ENCODE peak calls at places on chromosomes 1 and 21, in five cellular contexts. L is neuronal stem cell, M is IMR-90, X is mesenchymal stem cell, Z is H1. B is an unnamed sample. For H3K36me3, the result is how much of the 10 kb centered on the place peaks cover.

GRCh38 chr1:153841463-153841994 is 66.3 kb downstream of the SLC27A3 start:
- DNase-seq in L (no peak), M (peak), X (no peak), Z (no peak), B (no peak)

GRCh38 chr1:4760088-4760487 is 105.7 kb downstream of the AJAP1 start:
- DNase-seq in L (no peak), M (no peak), X (no peak), Z (no peak), B (no peak)

GRCh38 chr1:100860397-100860991 is 34.1 kb downstream of the EXTL2 start:
- DNase-seq in L (no peak), M (peak), X (no peak), Z (no peak), B (no peak)

GRCh38 chr1:207312604-207312920 is 8.9 kb upstream of the CD55 start:
- DNase-seq in L (no peak), M (no peak), X (no peak), Z (no peak), B (no peak)

GRCh38 chr1:25748531-25749205 is 51.3 kb upstream of the SELENON start:
- DNase-seq in L (no peak), M (no peak), X (no peak), Z (no peak), B (peak)

GRCh38 chr1:174953657-174954435 is 45.9 kb upstream of the CACYBP start:
- DNase-seq in L (peak), M (no peak), X (peak), Z (no peak), B (peak)

GRCh38 chr1:190957565-190957964 is 479.9 kb upstream of the BRINP3 start:
- DNase-seq in L (no peak), M (peak), X (no peak), Z (no peak), B (no peak)

GRCh38 chr1:224879404-224879803 is 50.1 kb upstream of the DNAH14 start:
- DNase-seq in L (no peak), M (peak), X (peak), Z (no peak), B (no peak)

GRCh38 chr1:9598316-9598700 is 9.6 kb downstream of the TMEM201 start:
- DNase-seq in L (no peak), M (no peak), X (no peak), Z (no peak), B (no peak)

GRCh38 chr1:109910963-109911798 is 532 bp downstream of the CSF1 start:
- DNase-seq in L (peak), M (no peak), X (peak), Z (peak), B (no peak)

GRCh38 chr1:231040019-231040799 is at the start of gene FAM89A:
- DNase-seq in L (peak), M (no peak), X (peak), Z (peak), B (peak)

GRCh38 chr1:235808226-235808625 is 58.5 kb downstream of the LYST start:
- DNase-seq in L (no peak), M (no peak), X (no peak), Z (no peak), B (no peak)

GRCh38 chr1:205424881-205425635 is 3.2 kb upstream of the LEMD1 start:
- DNase-seq in L (no peak), M (no peak), X (no peak), Z (no peak), B (no peak)

GRCh38 chr1:41765109-41765655 is 153.5 kb downstream of the HIVEP3 start:
- DNase-seq in L (no peak), M (no peak), X (no peak), Z (no peak), B (no peak)

GRCh38 chr1:23916209-23917131 is 3.3 kb upstream of the CNR2 start:
- DNase-seq in L (peak), M (peak), X (peak), Z (peak), B (peak)

GRCh38 chr1:111720274-111720976 is 18.8 kb downstream of the INKA2 start:
- DNase-seq in L (no peak), M (no peak), X (no peak), Z (no peak), B (no peak)

GRCh38 chr1:24825174-24825573 is 79.9 kb downstream of the CLIC4 start:
- DNase-seq in L (no peak), M (no peak), X (no peak), Z (no peak), B (no peak)

GRCh38 chr1:183543619-183544204 is 46.5 kb downstream of the NCF2 start:
- DNase-seq in L (no peak), M (peak), X (peak), Z (no peak), B (peak)

GRCh38 chr1:179034720-179035119 is 9.0 kb downstream of the FAM20B start:
- DNase-seq in L (no peak), M (peak), X (peak), Z (no peak), B (no peak)

GRCh38 chr1:5909576-5910275 is 82.5 kb downstream of the NPHP4 start:
- DNase-seq in L (no peak), M (no peak), X (no peak), Z (peak), B (no peak)

GRCh38 chr21:30463713-30464112 is 16.5 kb downstream of the KRTAP19-1 start:
- DNase-seq in L (no peak), M (no peak), X (no peak), Z (no peak), B (no peak)

GRCh38 chr1:93768380-93768863 is 86.8 kb upstream of the BCAR3 start:
- DNase-seq in L (no peak), M (no peak), X (no peak), Z (no peak), B (no peak)

GRCh38 chr1:115089443-115090340 is at the start of gene TSPAN2:
- DNase-seq in L (peak), M (peak), X (no peak), Z (peak), B (no peak)

GRCh38 chr1:170536924-170537551 is 5.1 kb downstream of the GORAB start:
- DNase-seq in L (no peak), M (no peak), X (peak), Z (no peak), B (no peak)

GRCh38 chr1:92728687-92729086 is 56.2 kb downstream of the EVI5 start:
- DNase-seq in L (no peak), M (peak), X (no peak), Z (no peak), B (no peak)

GRCh38 chr1:7871136-7871535 is 18.3 kb upstream of the UTS2 start:
- DNase-seq in L (no peak), M (no peak), X (no peak), Z (no peak), B (no peak)

GRCh38 chr1:27070390-27071048 is 57.9 kb upstream of the TENT5B start:
- DNase-seq in L (no peak), M (no peak), X (no peak), Z (no peak), B (no peak)

GRCh38 chr1:229139320-229139719 is 131.6 kb upstream of the RAB4A start:
- DNase-seq in L (no peak), M (no peak), X (peak), Z (no peak), B (no peak)

GRCh38 chr1:245133995-245134715 is 20.6 kb upstream of the KIF26B start:
- DNase-seq in L (no peak), M (no peak), X (no peak), Z (no peak), B (no peak)

GRCh38 chr1:17617787-17618557 is 78.5 kb downstream of the ARHGEF10L start:
- DNase-seq in L (no peak), M (peak), X (no peak), Z (no peak), B (peak)

GRCh38 chr1:155219592-155220031 is 11.1 kb downstream of the MTX1 start:
- DNase-seq in L (no peak), M (no peak), X (peak), Z (peak), B (no peak)

GRCh38 chr1:162019436-162019835 is 4.2 kb downstream of the OLFML2B start:
- DNase-seq in L (no peak), M (no peak), X (no peak), Z (no peak), B (no peak)

GRCh38 chr1:33074193-33074945 is 6.6 kb upstream of the AZIN2 start:
- DNase-seq in L (no peak), M (no peak), X (no peak), Z (no peak), B (no peak)

GRCh38 chr1:200040516-200041138 is 13.1 kb downstream of the NR5A2 start:
- DNase-seq in L (peak), M (no peak), X (peak), Z (peak), B (no peak)

GRCh38 chr1:194028002-194028401 is 841.6 kb upstream of the B3GALT2 start:
- DNase-seq in L (no peak), M (no peak), X (peak), Z (no peak), B (no peak)

GRCh38 chr1:200410566-200410878 is 686 bp upstream of the ZNF281 start:
- DNase-seq in L (no peak), M (no peak), X (peak), Z (no peak), B (peak)

GRCh38 chr1:29648026-29648425 is 411.7 kb downstream of the PTPRU start:
- DNase-seq in L (no peak), M (no peak), X (no peak), Z (peak), B (no peak)

GRCh38 chr1:66168919-66169725 is 364.8 kb upstream of the SGIP1 start:
- DNase-seq in L (no peak), M (peak), X (no peak), Z (no peak), B (no peak)
- H2AFZ ChIP-seq in L (peak), M (no peak), X (no peak), Z (no peak), B (no peak)

DNA sequence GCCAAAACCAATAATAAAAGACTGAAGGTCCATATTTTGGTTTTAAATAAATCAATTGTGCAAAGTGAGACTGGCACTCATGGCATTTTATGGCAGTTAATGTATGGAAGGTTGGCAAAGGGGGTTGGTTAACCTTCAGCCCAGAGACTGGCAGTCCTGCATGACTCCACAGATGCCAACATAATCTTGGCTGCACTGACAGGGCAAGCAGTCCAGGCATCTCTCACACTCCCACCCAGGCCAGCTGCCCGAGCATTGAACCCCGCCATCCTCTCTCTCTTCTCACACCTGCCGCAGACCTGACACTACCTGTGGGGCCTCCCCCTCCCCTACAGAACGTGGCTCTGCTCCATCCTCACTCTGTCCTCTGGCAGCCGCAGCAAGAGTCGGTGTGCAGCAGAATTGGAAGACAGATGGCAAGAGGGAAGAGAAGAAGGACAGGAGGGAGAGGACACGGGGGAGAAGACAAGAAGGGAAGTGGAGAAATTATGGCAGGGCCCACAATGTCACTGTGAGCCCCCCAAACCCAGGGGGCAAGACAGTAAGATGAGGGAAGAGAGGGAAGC is 43.7 kb downstream of the ITPKB start:
- DNase-seq in L (no peak), M (no peak), X (no peak), Z (no peak), B (no peak)
- H3K36me3 ChIP-seq in L (under half), M (under half), X (under half), Z (under half), B (under half)

DNA sequence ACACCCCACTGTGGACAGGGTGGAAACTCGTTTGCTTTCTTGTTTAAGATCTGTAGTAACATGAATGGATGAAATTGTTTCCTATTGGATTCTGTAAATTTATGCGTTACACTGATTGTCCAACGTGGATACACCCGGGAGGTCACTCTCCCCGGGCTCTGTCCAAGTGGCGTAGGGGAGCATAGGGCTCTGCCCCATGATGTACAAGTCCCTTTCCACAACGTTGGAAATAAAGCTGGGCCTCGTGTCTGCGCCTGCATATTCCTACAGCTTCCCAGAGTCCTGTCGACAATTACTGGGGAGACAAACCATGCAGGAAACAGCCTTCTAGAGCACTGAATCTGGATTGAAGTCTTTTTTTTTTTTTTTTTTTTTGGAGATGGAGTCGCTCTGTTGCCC is 1.4 kb downstream of the RCC1 start:
- DNase-seq in L (no peak), M (no peak), X (peak), Z (no peak), B (peak)
- H2BK120ac ChIP-seq in L (no peak), M (peak), X (no peak), Z (no peak), B (no peak)

DNA sequence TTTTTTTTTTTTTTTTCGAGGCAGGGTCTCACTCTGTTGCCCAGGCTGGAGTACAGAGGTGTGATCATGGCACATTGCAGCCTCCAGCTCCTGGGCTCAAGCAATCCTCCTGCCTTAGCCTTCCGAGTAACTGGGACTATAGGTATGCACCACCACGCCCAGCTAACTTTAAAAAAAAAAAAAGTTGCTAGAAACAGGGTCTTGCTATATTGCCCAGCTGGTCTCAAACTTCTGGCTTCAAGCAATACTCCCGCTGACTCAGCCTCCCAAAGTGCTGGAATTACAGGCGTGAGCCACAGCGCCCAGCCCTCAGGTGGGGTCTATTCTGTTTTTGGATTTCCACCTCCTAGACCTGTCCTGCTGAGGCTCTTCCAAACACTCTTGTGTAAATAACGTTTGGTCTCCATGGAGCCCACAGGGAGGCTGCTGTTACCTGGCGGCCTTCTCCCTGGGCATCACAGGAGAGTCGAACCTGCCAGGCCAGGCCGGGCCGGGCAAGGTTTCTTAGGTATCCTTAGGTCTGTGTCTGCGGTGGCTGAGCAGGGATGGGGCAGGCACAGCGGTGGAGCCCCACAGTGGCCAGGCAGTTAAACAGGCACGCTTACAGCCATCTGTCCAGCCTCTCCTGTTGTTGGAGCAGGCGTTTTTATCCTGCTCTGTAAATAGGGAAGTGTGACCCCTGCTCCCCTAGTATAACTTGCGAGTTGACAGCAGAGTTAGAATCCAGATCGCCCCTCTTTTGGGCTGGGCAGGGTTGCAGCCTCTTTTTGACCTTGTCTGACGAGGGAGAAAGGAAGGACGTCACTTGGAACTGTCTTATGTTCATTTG is 18.8 kb downstream of the PLEKHM2 start:
- DNase-seq in L (no peak), M (peak), X (no peak), Z (peak), B (peak)
- H2AFZ ChIP-seq in L (no peak), M (peak), X (no peak), Z (no peak), B (no peak)

GRCh38 chr21:34100789-34101188 is 27.4 kb downstream of the MRPS6 start:
- DNase-seq in L (no peak), M (peak), X (peak), Z (no peak), B (no peak)
- H3K36me3 ChIP-seq in L (under half), M (under half), X (half or more), Z (under half), B (under half)